ENCODE peak calls at places on chromosomes 3 and 15, in nine cellular contexts. C, P, S, Q, G, M, T, I and U are unnamed samples.

GRCh38 chr3:127323581-127323980 is 35.7 kb upstream of the PRR20G start:
- DNase-seq in P (no peak), M (no peak), T (no peak), Q (no peak), C (no peak), S (no peak), I (no peak), G (no peak), U (no peak)

GRCh38 chr3:98901032-98901464 is 447 bp downstream of the DCBLD2 start:
- DNase-seq in S (peak; percentile 69), T (no peak), I (peak; percentile 51), C (peak; percentile 49), P (peak; percentile 53), G (peak; percentile 45), Q (peak; percentile 62), M (peak; percentile 50), U (no peak)

GRCh38 chr15:68081869-68082505 is 27.9 kb downstream of the PIAS1 start:
- DNase-seq in S (no peak), C (no peak), I (no peak), T (no peak), G (no peak), P (no peak), Q (no peak), M (no peak), U (no peak)

GRCh38 chr3:187533797-187534196 is 136.4 kb downstream of the SST start:
- DNase-seq in I (no peak), P (no peak), G (no peak), S (no peak), Q (no peak), C (no peak), T (no peak), M (no peak), U (no peak)

GRCh38 chr3:98021821-98022220 is 13.3 kb downstream of the GABRR3 start:
- DNase-seq in S (no peak), C (no peak), M (no peak), P (no peak), T (no peak), Q (peak; percentile 47), I (no peak), G (no peak), U (no peak)

GRCh38 chr15:59313703-59314332 is 58.9 kb downstream of the MYO1E start:
- DNase-seq in P (peak; percentile 79), M (no peak), C (peak; percentile 64), S (peak; percentile 77), G (peak; percentile 91), Q (no peak), I (peak; percentile 84), T (peak; percentile 81), U (peak; percentile 86)

GRCh38 chr15:33007295-33007855 is 187.1 kb downstream of the FMN1 start:
- DNase-seq in M (no peak), Q (peak; percentile 45), C (no peak), G (no peak), P (no peak), I (no peak), T (no peak), S (peak; percentile 67), U (no peak)

GRCh38 chr3:77526573-77526972 is 486.7 kb downstream of the ROBO2 start:
- DNase-seq in G (no peak), I (no peak), Q (no peak), S (no peak), P (no peak), M (no peak), T (no peak), C (no peak), U (no peak)

GRCh38 chr15:76169013-76169412 is 109.2 kb downstream of the TMEM266 start:
- DNase-seq in Q (no peak), I (no peak), G (no peak), T (no peak), P (no peak), S (peak; percentile 44), C (no peak), M (no peak), U (no peak)

GRCh38 chr3:133418361-133418760 is 18.5 kb downstream of the BFSP2 start:
- DNase-seq in G (no peak), P (no peak), I (no peak), T (no peak), M (no peak), C (no peak), Q (no peak), S (no peak), U (no peak)

GRCh38 chr3:11567516-11568467 is 75.9 kb downstream of the VGLL4 start:
- DNase-seq in I (no peak), P (no peak), T (no peak), S (peak; percentile 56), M (peak; percentile 85), Q (no peak), C (no peak), G (peak; percentile 79), U (no peak)

GRCh38 chr15:81950841-81951414 is 94.9 kb downstream of the MEX3B start:
- DNase-seq in P (no peak), S (no peak), T (no peak), I (no peak), G (no peak), Q (peak; percentile 6), M (no peak), C (no peak), U (no peak)

GRCh38 chr3:13519392-13519791 is 29.5 kb upstream of the FBLN2 start:
- DNase-seq in T (no peak), G (no peak), I (no peak), C (no peak), M (no peak), Q (no peak), P (no peak), S (no peak), U (no peak)

GRCh38 chr3:28036599-28037575 is 204.5 kb upstream of the CMC1 start:
- DNase-seq in S (no peak), M (no peak), G (no peak), P (no peak), Q (no peak), I (no peak), T (no peak), C (no peak), U (no peak)

GRCh38 chr15:99492275-99492674 is 73.5 kb upstream of the MEF2A start:
- DNase-seq in T (no peak), P (no peak), S (no peak), C (no peak), I (no peak), M (no peak), G (no peak), Q (no peak), U (no peak)

GRCh38 chr15:41207687-41208448 is 22.7 kb downstream of the EXD1 start:
- DNase-seq in I (no peak), T (no peak), M (peak; percentile 63), P (no peak), Q (no peak), C (no peak), G (no peak), S (no peak), U (peak; percentile 59)

GRCh38 chr3:50161320-50161719 is 6.2 kb downstream of the SEMA3F start:
- DNase-seq in G (no peak), I (no peak), C (no peak), M (no peak), T (no peak), S (no peak), P (no peak), Q (no peak), U (peak; percentile 27)

DNA sequence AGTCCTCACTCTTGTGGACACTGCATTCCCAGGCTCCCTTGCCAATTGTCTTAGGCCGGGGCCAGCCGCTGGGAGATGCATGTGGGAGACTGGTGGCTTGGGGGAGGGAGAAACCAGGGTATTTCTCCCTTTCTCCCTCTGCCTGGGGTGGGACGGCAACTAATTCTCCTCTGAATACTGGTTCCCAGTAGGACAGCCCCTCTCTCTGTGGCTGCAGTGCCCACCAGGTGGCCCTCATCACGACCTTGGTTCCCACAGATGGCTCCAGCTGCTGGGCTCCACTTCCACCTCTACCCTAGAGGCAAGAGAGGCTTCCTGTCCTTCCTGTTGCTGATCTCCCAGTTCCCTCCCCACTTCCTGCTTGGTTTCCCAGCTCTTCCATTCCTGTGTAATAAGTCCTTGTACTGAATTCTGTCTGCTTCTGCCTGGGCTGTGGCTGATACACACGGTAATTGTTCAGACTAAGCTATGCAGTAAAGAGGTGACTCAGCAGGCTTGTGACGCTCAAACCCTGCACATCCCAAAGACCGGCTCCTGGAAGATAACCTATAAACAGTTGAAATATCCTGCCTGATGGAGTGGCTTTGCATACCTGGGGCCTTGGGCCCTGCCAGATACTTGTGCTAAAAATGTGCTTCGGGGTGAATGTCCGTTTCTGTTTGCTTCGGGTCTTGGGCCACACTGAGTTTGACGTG is 20.4 kb upstream of the COPG1 start:
- DNase-seq in Q (no peak), M (peak; percentile 67), P (no peak), T (no peak), G (no peak), I (no peak), S (peak; percentile 60), C (peak; percentile 33), U (peak; percentile 52)
- H3K27ac ChIP-seq in Q (no peak overlapping the region), M (peak overlapping the region; percentile 71), P (peak overlapping the region; percentile 5), T (no peak overlapping the region), G (no peak overlapping the region), I (peak overlapping the region; percentile 77), S (peak overlapping the region; percentile 88), C (peak overlapping the region; percentile 93), U (peak overlapping the region; percentile 88)

GRCh38 chr15:44163370-44163769 is 31.7 kb downstream of the FRMD5 start:
- DNase-seq in P (no peak), T (no peak), G (no peak), M (no peak), Q (no peak), C (no peak), S (no peak), I (no peak), U (no peak)
- H3K27ac ChIP-seq in P (no peak overlapping the region), T (no peak overlapping the region), G (no peak overlapping the region), M (no peak overlapping the region), Q (no peak overlapping the region), C (no peak overlapping the region), S (no peak overlapping the region), I (no peak overlapping the region), U (no peak overlapping the region)

GRCh38 chr3:195102609-195103467 is 168.1 kb downstream of the XXYLT1 start:
- DNase-seq in I (peak; percentile 28), T (no peak), Q (no peak), G (no peak), C (no peak), S (peak; percentile 82), P (no peak), M (peak; percentile 68), U (peak; percentile 77)

GRCh38 chr3:195103623-195104022 is 167.3 kb downstream of the XXYLT1 start:
- DNase-seq in Q (no peak), C (no peak), G (no peak), T (no peak), P (no peak), M (no peak), I (no peak), S (no peak), U (no peak)

GRCh38 chr3:195100903-195101591 is 169.9 kb downstream of the XXYLT1 start:
- DNase-seq in G (peak; percentile 44), S (no peak), T (no peak), M (no peak), C (peak; percentile 80), Q (no peak), I (peak; percentile 75), P (peak; percentile 72), U (no peak)

GRCh38 chr3:195099976-195100755 is 170.8 kb downstream of the XXYLT1 start:
- DNase-seq in P (no peak), I (peak; percentile 29), C (peak; percentile 11), Q (no peak), M (no peak), T (no peak), G (peak; percentile 17), S (no peak), U (no peak)

GRCh38 chr3:195101927-195102608 is 168.9 kb downstream of the XXYLT1 start:
- DNase-seq in I (peak; percentile 9), G (no peak), T (no peak), S (no peak), P (no peak), M (no peak), Q (no peak), C (no peak), U (no peak)
- H3K27ac ChIP-seq in I (peak overlapping the region; percentile 42), G (no peak overlapping the region), T (no peak overlapping the region), S (peak overlapping the region; percentile 89), P (peak overlapping the region; percentile 54), M (peak overlapping the region; percentile 68), Q (no peak overlapping the region), C (peak overlapping the region; percentile 71), U (peak overlapping the region; percentile 63)

GRCh38 chr15:89095073-89095472 is 6.8 kb downstream of the ABHD2 start:
- DNase-seq in I (no peak), S (no peak), M (no peak), G (no peak), Q (no peak), T (no peak), P (no peak), C (no peak), U (no peak)
- H3K27ac ChIP-seq in I (no peak overlapping the region), S (no peak overlapping the region), M (no peak overlapping the region), G (peak overlapping the region; percentile 98), Q (no peak overlapping the region), T (no peak overlapping the region), P (peak overlapping the region; percentile 39), C (peak overlapping the region; percentile 95), U (no peak overlapping the region)